ENCODE peak calls at places on chromosomes 1 and 21, in nine cellular contexts. One of them, this sample, is unnamed.

GRCh38 chr1:59570524-59570923 is 244.2 kb upstream of the HOOK1 start:
- DNase-seq in H54: no peak
- DNase-seq in smooth muscle cell of the brain vasculature: no peak
- DNase-seq in EH: no peak
- DNase-seq in T-helper 1 cell: peak
- DNase-seq in stimulated activated CD8-positive, alpha-beta memory T cell treated with anti-CD3 and anti-CD28 coated beads, Interleukin-15, amount 100 ng/mL, for 4 hours: no peak
- DNase-seq in WTC11: no peak
- DNase-seq in sciatic nerve: no peak
- DNase-seq in effector CD4-positive, alpha-beta T cell: peak
- DNase-seq in this sample: no peak

GRCh38 chr1:56551691-56552090 is 27.7 kb downstream of the PLPP3 start:
- DNase-seq in EH: no peak
- DNase-seq in T-helper 1 cell: no peak
- DNase-seq in smooth muscle cell of the brain vasculature: no peak
- DNase-seq in sciatic nerve: no peak
- DNase-seq in H54: no peak
- DNase-seq in effector CD4-positive, alpha-beta T cell: no peak
- DNase-seq in WTC11: no peak
- DNase-seq in stimulated activated CD8-positive, alpha-beta memory T cell treated with anti-CD3 and anti-CD28 coated beads, Interleukin-15, amount 100 ng/mL, for 4 hours: no peak
- DNase-seq in this sample: no peak

GRCh38 chr1:32763221-32763620 is 53.9 kb downstream of the YARS1 start:
- DNase-seq in effector CD4-positive, alpha-beta T cell: no peak
- DNase-seq in EH: no peak
- DNase-seq in sciatic nerve: no peak
- DNase-seq in WTC11: no peak
- DNase-seq in H54: no peak
- DNase-seq in smooth muscle cell of the brain vasculature: no peak
- DNase-seq in T-helper 1 cell: no peak
- DNase-seq in stimulated activated CD8-positive, alpha-beta memory T cell treated with anti-CD3 and anti-CD28 coated beads, Interleukin-15, amount 100 ng/mL, for 4 hours: no peak
- DNase-seq in this sample: no peak

GRCh38 chr1:210291786-210292275 is 36.9 kb upstream of the HHAT start:
- DNase-seq in T-helper 1 cell: no peak
- DNase-seq in effector CD4-positive, alpha-beta T cell: no peak
- DNase-seq in smooth muscle cell of the brain vasculature: no peak
- DNase-seq in sciatic nerve: no peak
- DNase-seq in WTC11: no peak
- DNase-seq in EH: peak
- DNase-seq in stimulated activated CD8-positive, alpha-beta memory T cell treated with anti-CD3 and anti-CD28 coated beads, Interleukin-15, amount 100 ng/mL, for 4 hours: no peak
- DNase-seq in H54: no peak
- DNase-seq in this sample: no peak

GRCh38 chr1:109383850-109384249 is 13.9 kb downstream of the SORT1 start:
- DNase-seq in WTC11: no peak
- DNase-seq in sciatic nerve: no peak
- DNase-seq in smooth muscle cell of the brain vasculature: no peak
- DNase-seq in EH: no peak
- DNase-seq in effector CD4-positive, alpha-beta T cell: no peak
- DNase-seq in stimulated activated CD8-positive, alpha-beta memory T cell treated with anti-CD3 and anti-CD28 coated beads, Interleukin-15, amount 100 ng/mL, for 4 hours: no peak
- DNase-seq in H54: no peak
- DNase-seq in T-helper 1 cell: no peak
- DNase-seq in this sample: no peak

GRCh38 chr1:119674110-119674509 is 26.0 kb upstream of the ZNF697 start:
- DNase-seq in smooth muscle cell of the brain vasculature: no peak
- DNase-seq in stimulated activated CD8-positive, alpha-beta memory T cell treated with anti-CD3 and anti-CD28 coated beads, Interleukin-15, amount 100 ng/mL, for 4 hours: no peak
- DNase-seq in EH: peak
- DNase-seq in effector CD4-positive, alpha-beta T cell: no peak
- DNase-seq in WTC11: no peak
- DNase-seq in H54: no peak
- DNase-seq in T-helper 1 cell: no peak
- DNase-seq in sciatic nerve: no peak
- DNase-seq in this sample: no peak

GRCh38 chr1:240237305-240237721 is 145.6 kb downstream of the FMN2 start:
- DNase-seq in stimulated activated CD8-positive, alpha-beta memory T cell treated with anti-CD3 and anti-CD28 coated beads, Interleukin-15, amount 100 ng/mL, for 4 hours: no peak
- DNase-seq in sciatic nerve: no peak
- DNase-seq in WTC11: no peak
- DNase-seq in effector CD4-positive, alpha-beta T cell: no peak
- DNase-seq in EH: peak
- DNase-seq in H54: no peak
- DNase-seq in T-helper 1 cell: no peak
- DNase-seq in smooth muscle cell of the brain vasculature: no peak
- DNase-seq in this sample: no peak

GRCh38 chr1:39297534-39297933 is 93.0 kb downstream of the MACF1 start:
- DNase-seq in EH: peak
- DNase-seq in effector CD4-positive, alpha-beta T cell: no peak
- DNase-seq in stimulated activated CD8-positive, alpha-beta memory T cell treated with anti-CD3 and anti-CD28 coated beads, Interleukin-15, amount 100 ng/mL, for 4 hours: no peak
- DNase-seq in H54: no peak
- DNase-seq in smooth muscle cell of the brain vasculature: no peak
- DNase-seq in sciatic nerve: no peak
- DNase-seq in WTC11: no peak
- DNase-seq in T-helper 1 cell: no peak
- DNase-seq in this sample: no peak

GRCh38 chr21:36310016-36310415 is 10.0 kb upstream of the MORC3 start:
- DNase-seq in sciatic nerve: no peak
- DNase-seq in effector CD4-positive, alpha-beta T cell: peak
- DNase-seq in stimulated activated CD8-positive, alpha-beta memory T cell treated with anti-CD3 and anti-CD28 coated beads, Interleukin-15, amount 100 ng/mL, for 4 hours: no peak
- DNase-seq in H54: no peak
- DNase-seq in T-helper 1 cell: peak
- DNase-seq in EH: no peak
- DNase-seq in WTC11: no peak
- DNase-seq in smooth muscle cell of the brain vasculature: no peak
- DNase-seq in this sample: no peak

GRCh38 chr1:203069028-203069804 is 16.6 kb downstream of the MYOG start:
- DNase-seq in EH: peak
- DNase-seq in smooth muscle cell of the brain vasculature: no peak
- DNase-seq in T-helper 1 cell: no peak
- DNase-seq in stimulated activated CD8-positive, alpha-beta memory T cell treated with anti-CD3 and anti-CD28 coated beads, Interleukin-15, amount 100 ng/mL, for 4 hours: no peak
- DNase-seq in effector CD4-positive, alpha-beta T cell: no peak
- DNase-seq in WTC11: no peak
- DNase-seq in sciatic nerve: no peak
- DNase-seq in H54: no peak
- DNase-seq in this sample: no peak

GRCh38 chr1:9004731-9005708 is 21.2 kb downstream of the SLC2A7 start:
- DNase-seq in H54: peak
- DNase-seq in stimulated activated CD8-positive, alpha-beta memory T cell treated with anti-CD3 and anti-CD28 coated beads, Interleukin-15, amount 100 ng/mL, for 4 hours: peak
- DNase-seq in smooth muscle cell of the brain vasculature: peak
- DNase-seq in sciatic nerve: peak
- DNase-seq in WTC11: peak
- DNase-seq in T-helper 1 cell: peak
- DNase-seq in EH: peak
- DNase-seq in effector CD4-positive, alpha-beta T cell: peak
- DNase-seq in this sample: peak

GRCh38 chr1:179745131-179745611 is 2.1 kb downstream of the FAM163A start:
- DNase-seq in H54: no peak
- DNase-seq in smooth muscle cell of the brain vasculature: no peak
- DNase-seq in WTC11: no peak
- DNase-seq in stimulated activated CD8-positive, alpha-beta memory T cell treated with anti-CD3 and anti-CD28 coated beads, Interleukin-15, amount 100 ng/mL, for 4 hours: no peak
- DNase-seq in effector CD4-positive, alpha-beta T cell: no peak
- DNase-seq in sciatic nerve: no peak
- DNase-seq in T-helper 1 cell: no peak
- DNase-seq in EH: no peak
- DNase-seq in this sample: no peak

GRCh38 chr1:155261401-155261887 is 716 bp downstream of the SCAMP3 start:
- DNase-seq in smooth muscle cell of the brain vasculature: no peak
- DNase-seq in EH: peak
- DNase-seq in stimulated activated CD8-positive, alpha-beta memory T cell treated with anti-CD3 and anti-CD28 coated beads, Interleukin-15, amount 100 ng/mL, for 4 hours: no peak
- DNase-seq in effector CD4-positive, alpha-beta T cell: no peak
- DNase-seq in H54: no peak
- DNase-seq in sciatic nerve: no peak
- DNase-seq in WTC11: no peak
- DNase-seq in T-helper 1 cell: peak
- DNase-seq in this sample: no peak

GRCh38 chr1:229509576-229509975 is 1.4 kb upstream of the NUP133 start:
- DNase-seq in EH: no peak
- DNase-seq in stimulated activated CD8-positive, alpha-beta memory T cell treated with anti-CD3 and anti-CD28 coated beads, Interleukin-15, amount 100 ng/mL, for 4 hours: no peak
- DNase-seq in H54: no peak
- DNase-seq in WTC11: no peak
- DNase-seq in effector CD4-positive, alpha-beta T cell: no peak
- DNase-seq in sciatic nerve: no peak
- DNase-seq in smooth muscle cell of the brain vasculature: no peak
- DNase-seq in T-helper 1 cell: no peak
- DNase-seq in this sample: no peak

GRCh38 chr1:24768873-24769605 is 23.8 kb downstream of the CLIC4 start:
- DNase-seq in WTC11: no peak
- DNase-seq in stimulated activated CD8-positive, alpha-beta memory T cell treated with anti-CD3 and anti-CD28 coated beads, Interleukin-15, amount 100 ng/mL, for 4 hours: no peak
- DNase-seq in T-helper 1 cell: no peak
- DNase-seq in smooth muscle cell of the brain vasculature: no peak
- DNase-seq in sciatic nerve: no peak
- DNase-seq in effector CD4-positive, alpha-beta T cell: no peak
- DNase-seq in EH: peak
- DNase-seq in H54: no peak
- DNase-seq in this sample: no peak

GRCh38 chr1:15117671-15118325 is 35.7 kb upstream of the TMEM51 start:
- DNase-seq in stimulated activated CD8-positive, alpha-beta memory T cell treated with anti-CD3 and anti-CD28 coated beads, Interleukin-15, amount 100 ng/mL, for 4 hours: no peak
- DNase-seq in effector CD4-positive, alpha-beta T cell: no peak
- DNase-seq in H54: no peak
- DNase-seq in WTC11: no peak
- DNase-seq in EH: no peak
- DNase-seq in T-helper 1 cell: no peak
- DNase-seq in sciatic nerve: no peak
- DNase-seq in smooth muscle cell of the brain vasculature: no peak
- DNase-seq in this sample: no peak

GRCh38 chr1:14742181-14742980 is 143.9 kb downstream of the KAZN start:
- DNase-seq in effector CD4-positive, alpha-beta T cell: no peak
- DNase-seq in EH: peak
- DNase-seq in sciatic nerve: no peak
- DNase-seq in stimulated activated CD8-positive, alpha-beta memory T cell treated with anti-CD3 and anti-CD28 coated beads, Interleukin-15, amount 100 ng/mL, for 4 hours: no peak
- DNase-seq in WTC11: no peak
- DNase-seq in T-helper 1 cell: no peak
- DNase-seq in smooth muscle cell of the brain vasculature: peak
- DNase-seq in H54: peak
- DNase-seq in this sample: no peak

GRCh38 chr1:62599044-62599443 is 1.7 kb downstream of the ANGPTL3 start:
- DNase-seq in stimulated activated CD8-positive, alpha-beta memory T cell treated with anti-CD3 and anti-CD28 coated beads, Interleukin-15, amount 100 ng/mL, for 4 hours: no peak
- DNase-seq in effector CD4-positive, alpha-beta T cell: no peak
- DNase-seq in smooth muscle cell of the brain vasculature: no peak
- DNase-seq in sciatic nerve: no peak
- DNase-seq in WTC11: no peak
- DNase-seq in H54: no peak
- DNase-seq in T-helper 1 cell: peak
- DNase-seq in EH: no peak
- DNase-seq in this sample: no peak

GRCh38 chr1:31062867-31063380 is 2.6 kb downstream of the PUM1 start:
- DNase-seq in stimulated activated CD8-positive, alpha-beta memory T cell treated with anti-CD3 and anti-CD28 coated beads, Interleukin-15, amount 100 ng/mL, for 4 hours: no peak
- DNase-seq in EH: no peak
- DNase-seq in H54: no peak
- DNase-seq in effector CD4-positive, alpha-beta T cell: no peak
- DNase-seq in sciatic nerve: no peak
- DNase-seq in T-helper 1 cell: no peak
- DNase-seq in smooth muscle cell of the brain vasculature: no peak
- DNase-seq in WTC11: no peak
- DNase-seq in this sample: no peak

GRCh38 chr1:201190624-201191051 is at the start of gene IGFN1:
- DNase-seq in EH: no peak
- DNase-seq in effector CD4-positive, alpha-beta T cell: no peak
- DNase-seq in H54: no peak
- DNase-seq in WTC11: peak
- DNase-seq in T-helper 1 cell: no peak
- DNase-seq in stimulated activated CD8-positive, alpha-beta memory T cell treated with anti-CD3 and anti-CD28 coated beads, Interleukin-15, amount 100 ng/mL, for 4 hours: no peak
- DNase-seq in smooth muscle cell of the brain vasculature: no peak
- DNase-seq in sciatic nerve: no peak
- DNase-seq in this sample: no peak

GRCh38 chr1:83531910-83532309 is 467.0 kb downstream of the TTLL7 start:
- DNase-seq in stimulated activated CD8-positive, alpha-beta memory T cell treated with anti-CD3 and anti-CD28 coated beads, Interleukin-15, amount 100 ng/mL, for 4 hours: no peak
- DNase-seq in smooth muscle cell of the brain vasculature: no peak
- DNase-seq in effector CD4-positive, alpha-beta T cell: no peak
- DNase-seq in sciatic nerve: no peak
- DNase-seq in T-helper 1 cell: no peak
- DNase-seq in WTC11: no peak
- DNase-seq in H54: no peak
- DNase-seq in EH: no peak
- DNase-seq in this sample: no peak

GRCh38 chr1:27862671-27863551 is 9.4 kb upstream of the THEMIS2 start:
- DNase-seq in EH: peak
- DNase-seq in smooth muscle cell of the brain vasculature: peak
- DNase-seq in H54: peak
- DNase-seq in stimulated activated CD8-positive, alpha-beta memory T cell treated with anti-CD3 and anti-CD28 coated beads, Interleukin-15, amount 100 ng/mL, for 4 hours: no peak
- DNase-seq in T-helper 1 cell: no peak
- DNase-seq in WTC11: no peak
- DNase-seq in effector CD4-positive, alpha-beta T cell: no peak
- DNase-seq in sciatic nerve: no peak
- DNase-seq in this sample: no peak

GRCh38 chr1:172024516-172024915 is 183.2 kb downstream of the DNM3 start:
- DNase-seq in T-helper 1 cell: no peak
- DNase-seq in effector CD4-positive, alpha-beta T cell: no peak
- DNase-seq in stimulated activated CD8-positive, alpha-beta memory T cell treated with anti-CD3 and anti-CD28 coated beads, Interleukin-15, amount 100 ng/mL, for 4 hours: no peak
- DNase-seq in EH: no peak
- DNase-seq in WTC11: no peak
- DNase-seq in H54: no peak
- DNase-seq in sciatic nerve: no peak
- DNase-seq in smooth muscle cell of the brain vasculature: no peak
- DNase-seq in this sample: no peak

GRCh38 chr1:119448112-119448511 is 33.2 kb downstream of the HSD3B2 start:
- DNase-seq in WTC11: peak
- DNase-seq in effector CD4-positive, alpha-beta T cell: no peak
- DNase-seq in T-helper 1 cell: no peak
- DNase-seq in H54: no peak
- DNase-seq in EH: no peak
- DNase-seq in stimulated activated CD8-positive, alpha-beta memory T cell treated with anti-CD3 and anti-CD28 coated beads, Interleukin-15, amount 100 ng/mL, for 4 hours: no peak
- DNase-seq in smooth muscle cell of the brain vasculature: no peak
- DNase-seq in sciatic nerve: no peak
- DNase-seq in this sample: no peak

This sample was measured in activated naive CD8-positive, alpha-beta T cell treated with anti-CD3 and anti-CD28 coated beads, Interleukin-2, amount 50 U/mL, for 16 hours.